ENCODE peak calls at places on chromosomes 13 and 19, in five cellular contexts. S, X, W, Y and C are unnamed samples.

GRCh38 chr19:4979211-4979807 is 10.4 kb downstream of the KDM4B start:
- DNase-seq in S (no peak), X (no peak), W (no peak), Y (no peak), C (no peak)

GRCh38 chr19:35350591-35350990 is 2.9 kb downstream of the FFAR1 start:
- DNase-seq in S (no peak), X (no peak), W (no peak), Y (no peak), C (no peak)

GRCh38 chr13:91986771-91987515 is 588.5 kb downstream of the GPC5 start:
- DNase-seq in S (no peak), X (no peak), W (no peak), Y (no peak), C (no peak)

GRCh38 chr19:4140237-4140711 is 13.2 kb upstream of the CREB3L3 start:
- DNase-seq in S (no peak), X (peak; percentile 29), W (peak; percentile 71), Y (no peak), C (no peak)

GRCh38 chr19:49347835-49348234 is 12.6 kb downstream of the CD37 start:
- DNase-seq in S (no peak), X (peak; percentile 71), W (peak; percentile 52), Y (no peak), C (no peak)

GRCh38 chr13:99572131-99572530 is 70.9 kb downstream of the TM9SF2 start:
- DNase-seq in S (no peak), X (no peak), W (no peak), Y (no peak), C (no peak)

GRCh38 chr13:68128297-68128915 is 898.3 kb upstream of the PCDH9 start:
- DNase-seq in S (no peak), X (no peak), W (no peak), Y (no peak), C (no peak)

GRCh38 chr19:11594084-11594483 is 3.2 kb upstream of the ZNF627 start:
- DNase-seq in S (no peak), X (no peak), W (no peak), Y (no peak), C (no peak)

GRCh38 chr19:48881741-48882657 is 9.8 kb downstream of the PPP1R15A start:
- DNase-seq in S (no peak), X (peak; percentile 15), W (peak; percentile 43), Y (no peak), C (no peak)

GRCh38 chr13:113901231-113901630 is 37.4 kb upstream of the GAS6 start:
- DNase-seq in S (no peak), X (no peak), W (no peak), Y (no peak), C (no peak)

GRCh38 chr19:55370305-55370988 is at the start of gene IL11:
- DNase-seq in S (no peak), X (no peak), W (peak; percentile 33), Y (no peak), C (no peak)

GRCh38 chr13:41823486-41823885 is 137.4 kb downstream of the VWA8 start:
- DNase-seq in S (no peak), X (no peak), W (no peak), Y (no peak), C (no peak)

GRCh38 chr13:44337581-44337980 is 36.0 kb upstream of the SERP2 start:
- DNase-seq in S (no peak), X (no peak), W (no peak), Y (no peak), C (no peak)

GRCh38 chr13:113116871-113117271 is 5.7 kb upstream of the F10 start:
- DNase-seq in S (no peak), X (no peak), W (no peak), Y (no peak), C (no peak)

GRCh38 chr13:109309625-109310363 is 476.6 kb downstream of the IRS2 start:
- DNase-seq in S (no peak), X (no peak), W (no peak), Y (no peak), C (no peak)

GRCh38 chr13:50529154-50529882 is 314.2 kb downstream of the DLEU7 start:
- DNase-seq in S (no peak), X (peak; percentile 65), W (peak; percentile 86), Y (no peak), C (peak; percentile 44)

GRCh38 chr19:15673176-15673654 is 328 bp downstream of the CYP4F12 start:
- DNase-seq in S (no peak), X (no peak), W (no peak), Y (no peak), C (no peak)

GRCh38 chr13:94858856-94859811 is 146.8 kb upstream of the SOX21 start:
- DNase-seq in S (no peak), X (peak; percentile 64), W (no peak), Y (no peak), C (no peak)

GRCh38 chr13:46861959-46862358 is 34.9 kb downstream of the HTR2A start:
- DNase-seq in S (no peak), X (no peak), W (no peak), Y (no peak), C (no peak)

GRCh38 chr13:93559718-93560117 is 333.1 kb downstream of the GPC6 start:
- DNase-seq in S (no peak), X (no peak), W (peak; percentile 96), Y (no peak), C (no peak)

GRCh38 chr19:45173816-45174215 is 4.2 kb downstream of the TRAPPC6A start:
- DNase-seq in S (no peak), X (no peak), W (peak; percentile 50), Y (no peak), C (no peak)

GRCh38 chr13:111437417-111437816 is 117.0 kb downstream of the TEX29 start:
- DNase-seq in S (no peak), X (no peak), W (no peak), Y (no peak), C (no peak)

GRCh38 chr19:33064778-33065550 is at the start of gene RHPN2:
- DNase-seq in S (peak; percentile 20), X (no peak), W (peak; percentile 77), Y (no peak), C (peak; percentile 48)

GRCh38 chr19:15014579-15014978 is 34.7 kb upstream of the CASP14 start:
- DNase-seq in S (no peak), X (no peak), W (no peak), Y (no peak), C (no peak)

GRCh38 chr19:4567584-4568071 is 8.1 kb upstream of the SEMA6B start:
- DNase-seq in S (peak; percentile 33), X (peak; percentile 58), W (peak; percentile 57), Y (peak; percentile 41), C (no peak)

GRCh38 chr19:28466107-28467045 is 746.6 kb downstream of the UQCRFS1 start:
- DNase-seq in S (peak; percentile 43), X (peak; percentile 47), W (peak; percentile 46), Y (peak; percentile 23), C (no peak)

GRCh38 chr19:45443462-45444317 is 20.0 kb upstream of the ERCC1 start:
- DNase-seq in S (peak; percentile 34), X (peak; percentile 76), W (peak; percentile 92), Y (peak; percentile 6), C (peak; percentile 28)

GRCh38 chr13:48586591-48587103 is 53.8 kb upstream of the RCBTB2 start:
- DNase-seq in S (no peak), X (peak; percentile 33), W (no peak), Y (no peak), C (no peak)